ENCODE peak calls at places on chromosome 1, in four cellular contexts. C is H1, E is K562, Y is HepG2. G is an unnamed sample.

GRCh38 chr1:44853201-44853600 is 10.1 kb upstream of the PTCH2 start:
- DNase-seq in C (no peak), E (no peak), Y (no peak), G (no peak)

GRCh38 chr1:58815069-58815679 is 31.3 kb upstream of the JUN start:
- DNase-seq in C (peak), E (peak), Y (peak), G (peak)

GRCh38 chr1:1129309-1129708 is 13.4 kb upstream of the C1orf159 start:
- DNase-seq in C (no peak), E (no peak), Y (no peak), G (no peak)

GRCh38 chr1:243378666-243379065 is 122.8 kb downstream of the SDCCAG8 start:
- DNase-seq in C (no peak), E (no peak), Y (no peak), G (no peak)

GRCh38 chr1:68010543-68010942 is 39.9 kb downstream of the DIRAS3 start:
- DNase-seq in C (no peak), E (no peak), Y (no peak), G (no peak)

GRCh38 chr1:46369542-46370213 is 24.4 kb upstream of the FAAH start:
- DNase-seq in C (no peak), E (peak), Y (no peak), G (no peak)

GRCh38 chr1:50424045-50424939 is 1.0 kb upstream of the DMRTA2 start:
- DNase-seq in C (no peak), E (no peak), Y (no peak), G (no peak)

GRCh38 chr1:230456478-230456877 is 30.3 kb upstream of the PGBD5 start:
- DNase-seq in C (no peak), E (no peak), Y (no peak), G (no peak)

GRCh38 chr1:59126361-59126760 is 170.5 kb upstream of the FGGY start:
- DNase-seq in C (no peak), E (no peak), Y (no peak), G (no peak)

GRCh38 chr1:169456029-169456428 is 28.8 kb upstream of the CCDC181 start:
- DNase-seq in C (no peak), E (no peak), Y (no peak), G (no peak)

GRCh38 chr1:110746644-110747259 is 72.0 kb upstream of the KCNA3 start:
- DNase-seq in C (peak), E (peak), Y (peak), G (no peak)

GRCh38 chr1:79497193-79497773 is 490.8 kb upstream of the ADGRL4 start:
- DNase-seq in C (no peak), E (peak), Y (peak), G (peak)

GRCh38 chr1:234887026-234887910 is 241.4 kb downstream of the TOMM20 start:
- DNase-seq in C (no peak), E (no peak), Y (no peak), G (no peak)

DNA sequence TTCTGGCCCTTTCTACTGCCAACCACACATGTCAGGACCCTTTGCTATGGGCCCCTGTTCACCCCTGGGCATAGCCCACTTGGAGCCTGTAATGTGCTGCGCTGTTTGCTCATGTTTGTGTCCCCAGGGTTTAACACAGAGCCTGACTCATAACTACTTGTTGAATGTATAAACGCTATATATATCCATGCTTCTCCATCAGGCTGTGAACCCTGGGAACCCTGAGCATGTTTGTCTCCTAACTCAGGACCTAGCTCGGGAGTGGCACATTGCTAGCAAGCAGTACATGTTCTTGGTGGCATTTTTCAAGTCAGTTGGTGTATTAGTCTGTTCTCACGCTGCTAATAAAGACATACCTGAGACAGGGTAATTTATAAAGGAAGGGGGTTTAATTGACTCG is 8.0 kb downstream of the OLFML3 start:
- DNase-seq in C (no peak), E (no peak), Y (no peak), G (no peak)
- TF ChIP-seq RNF2 in C (no peak), E (no peak), Y (no peak), G (no peak)

GRCh38 chr1:38246955-38247952 is 200.7 kb upstream of the POU3F1 start:
- DNase-seq in C (no peak), E (no peak), Y (peak), G (no peak)

GRCh38 chr1:38243106-38243505 is 196.5 kb upstream of the POU3F1 start:
- DNase-seq in C (no peak), E (peak), Y (no peak), G (no peak)

GRCh38 chr1:38241594-38242331 is 195.2 kb upstream of the POU3F1 start:
- DNase-seq in C (no peak), E (no peak), Y (peak), G (no peak)

GRCh38 chr1:38242506-38242905 is 195.9 kb upstream of the POU3F1 start:
- DNase-seq in C (no peak), E (peak), Y (no peak), G (no peak)

DNA sequence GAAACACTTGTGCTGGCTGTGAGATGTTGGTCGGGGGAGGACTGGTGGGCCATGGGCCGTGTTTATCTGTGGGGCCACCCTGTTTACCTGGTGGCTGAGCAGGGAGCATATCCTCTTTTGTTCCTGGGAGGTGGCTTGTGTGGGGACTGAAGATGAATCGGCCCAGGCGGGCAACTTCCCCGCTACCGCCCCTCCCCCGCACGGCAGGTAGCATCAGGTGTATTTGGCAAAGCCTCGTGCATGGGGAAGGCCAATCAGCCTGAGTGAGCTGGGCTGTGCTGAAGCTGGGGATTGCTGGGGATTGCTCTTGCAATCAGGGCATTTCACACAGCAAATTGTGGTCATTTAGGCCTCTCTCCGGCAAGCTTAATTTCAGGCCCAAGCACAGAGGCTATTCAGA is 197.6 kb upstream of the POU3F1 start:
- DNase-seq in C (peak), E (no peak), Y (no peak), G (no peak)
- TF ChIP-seq RNF2 in C (no peak), E (no peak), Y (no peak), G (no peak)

GRCh38 chr1:15350551-15351200 is 59.0 kb upstream of the EFHD2 start:
- DNase-seq in C (no peak), E (no peak), Y (no peak), G (no peak)

GRCh38 chr1:15350151-15350550 is 59.5 kb upstream of the EFHD2 start:
- DNase-seq in C (no peak), E (no peak), Y (no peak), G (no peak)

GRCh38 chr1:15353839-15354579 is 55.7 kb upstream of the EFHD2 start:
- DNase-seq in C (no peak), E (peak), Y (peak), G (no peak)

GRCh38 chr1:15351301-15351700 is 58.4 kb upstream of the EFHD2 start:
- DNase-seq in C (no peak), E (no peak), Y (no peak), G (no peak)

GRCh38 chr1:15352122-15352957 is 57.3 kb upstream of the EFHD2 start:
- DNase-seq in C (no peak), E (peak), Y (peak), G (peak)
- TF ChIP-seq RNF2 in C (no peak), E (no peak), Y (no peak), G (no peak)

DNA sequence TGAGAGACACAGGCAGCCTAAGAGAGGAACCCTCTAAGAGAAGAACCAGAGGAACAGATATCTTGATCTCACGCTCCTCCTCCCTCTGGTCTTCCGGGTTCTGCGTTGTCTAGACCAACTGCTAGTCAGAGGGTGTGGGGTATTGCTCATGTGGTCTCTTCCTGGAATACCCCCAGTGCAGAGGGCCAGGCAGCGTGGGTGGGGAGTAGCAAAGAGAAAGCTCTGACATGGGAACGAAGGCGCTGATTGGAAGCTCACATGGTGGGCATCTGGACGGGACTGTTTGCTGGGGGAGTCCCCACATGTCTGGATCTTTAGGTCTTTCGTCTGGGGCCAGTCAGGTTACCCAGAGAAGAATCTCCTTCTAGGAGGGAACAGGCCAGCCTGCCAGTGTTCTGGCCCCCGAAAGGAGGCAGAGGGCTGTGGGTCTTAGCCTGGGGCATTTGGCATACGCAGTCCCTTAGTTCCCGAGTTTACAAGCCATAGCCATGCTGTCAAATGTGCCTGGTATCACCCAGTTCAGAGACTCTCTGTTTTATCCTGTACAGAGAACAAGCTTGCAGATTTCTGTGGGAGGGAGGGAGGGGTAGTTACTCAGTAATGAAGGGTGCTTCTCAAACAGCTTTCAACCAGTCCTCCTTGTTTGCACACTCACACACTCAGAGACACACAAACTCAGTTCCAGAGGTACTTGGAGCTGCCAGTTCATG is 18.3 kb upstream of the IL6R start:
- DNase-seq in C (no peak), E (peak), Y (peak), G (no peak)
- TF ChIP-seq RNF2 in C (no peak), E (no peak), Y (no peak), G (no peak)

GRCh38 chr1:53062731-53063591 is 948 bp downstream of the PODN start:
- DNase-seq in C (peak), E (no peak), Y (no peak), G (no peak)

GRCh38 chr1:53061123-53061858 is 722 bp upstream of the PODN start:
- DNase-seq in C (peak), E (no peak), Y (no peak), G (no peak)

GRCh38 chr1:53060580-53060979 is 1.4 kb upstream of the PODN start:
- DNase-seq in C (no peak), E (no peak), Y (no peak), G (no peak)

GRCh38 chr1:53063744-53064515 is 1.9 kb downstream of the PODN start:
- DNase-seq in C (peak), E (peak), Y (no peak), G (no peak)

GRCh38 chr1:53061859-53062714 is at the start of gene PODN:
- DNase-seq in C (peak), E (peak), Y (no peak), G (no peak)
- TF ChIP-seq RNF2 in C (no peak), E (no peak), Y (no peak), G (no peak)

GRCh38 chr1:48817505-48818114 is 40.9 kb upstream of the BEND5 start:
- DNase-seq in C (peak), E (no peak), Y (peak), G (peak)
- TF ChIP-seq RNF2 in C (no peak), E (no peak), Y (no peak), G (no peak)